ENCODE peak calls at places on chromosomes 1 and 21, in five cellular contexts. Y, I, G, U and O are unnamed samples. For H3K4me1, the result is how much of the 10 kb centered on the place peaks cover.

GRCh38 chr1:173161510-173162221 is 45.5 kb downstream of the TNFSF4 start:
- DNase-seq in Y (no peak), I (no peak), G (no peak), U (peak), O (peak)

GRCh38 chr1:173507205-173507846 is 30.2 kb downstream of the PRDX6 start:
- DNase-seq in Y (no peak), I (no peak), G (no peak), U (peak), O (peak)

GRCh38 chr21:34367320-34367935 is 3.6 kb downstream of the KCNE2 start:
- DNase-seq in Y (no peak), I (peak), G (peak), U (peak), O (peak)

GRCh38 chr1:103194060-103194459 is 85.7 kb upstream of the COL11A1 start:
- DNase-seq in Y (no peak), I (no peak), G (no peak), U (no peak), O (no peak)

GRCh38 chr1:210361665-210362064 is 33.0 kb downstream of the HHAT start:
- DNase-seq in Y (no peak), I (no peak), G (no peak), U (no peak), O (no peak)

GRCh38 chr1:8343464-8344001 is 25.6 kb downstream of the SLC45A1 start:
- DNase-seq in Y (peak), I (peak), G (peak), U (peak), O (peak)

GRCh38 chr1:199859525-199859924 is 168.0 kb upstream of the NR5A2 start:
- DNase-seq in Y (no peak), I (no peak), G (no peak), U (peak), O (peak)

GRCh38 chr1:76010802-76011201 is 63.7 kb upstream of the ST6GALNAC3 start:
- DNase-seq in Y (no peak), I (no peak), G (no peak), U (no peak), O (no peak)

GRCh38 chr1:14017531-14017961 is 317.6 kb downstream of the PRDM2 start:
- DNase-seq in Y (no peak), I (peak), G (no peak), U (peak), O (no peak)

GRCh38 chr1:71834570-71835441 is 447.5 kb downstream of the NEGR1 start:
- DNase-seq in Y (peak), I (no peak), G (no peak), U (no peak), O (no peak)

GRCh38 chr1:164748253-164748899 is 189.4 kb downstream of the PBX1 start:
- DNase-seq in Y (peak), I (no peak), G (no peak), U (peak), O (no peak)

GRCh38 chr1:150796374-150796773 is 11.7 kb downstream of the CTSK start:
- DNase-seq in Y (no peak), I (no peak), G (no peak), U (no peak), O (no peak)

GRCh38 chr1:65939187-65939586 is 146.5 kb downstream of the PDE4B start:
- DNase-seq in Y (no peak), I (no peak), G (no peak), U (no peak), O (no peak)

GRCh38 chr1:147600119-147601111 is 59.1 kb downstream of the BCL9 start:
- DNase-seq in Y (no peak), I (no peak), G (no peak), U (peak), O (no peak)

GRCh38 chr1:46516551-46516950 is 26.9 kb downstream of the DMBX1 start:
- DNase-seq in Y (no peak), I (no peak), G (no peak), U (no peak), O (no peak)

GRCh38 chr1:64756770-64757169 is 11.9 kb downstream of the RAVER2 start:
- DNase-seq in Y (no peak), I (no peak), G (no peak), U (no peak), O (no peak)

GRCh38 chr21:42939581-42940413 is 14.4 kb upstream of the ERVH48-1 start:
- DNase-seq in Y (no peak), I (peak), G (no peak), U (peak), O (peak)

GRCh38 chr1:28301368-28302174 is 27.3 kb upstream of the MED18 start:
- DNase-seq in Y (no peak), I (no peak), G (no peak), U (peak), O (no peak)

GRCh38 chr21:45592626-45593134 is 50.4 kb upstream of the SLC19A1 start:
- DNase-seq in Y (no peak), I (peak), G (no peak), U (no peak), O (no peak)

GRCh38 chr21:46515109-46515508 is 56.4 kb downstream of the DIP2A start:
- DNase-seq in Y (peak), I (no peak), G (no peak), U (no peak), O (peak)

GRCh38 chr1:54246097-54246721 is 46.2 kb downstream of the MRPL37 start:
- DNase-seq in Y (no peak), I (no peak), G (no peak), U (no peak), O (no peak)

GRCh38 chr1:177164380-177165068 is at the start of gene ASTN1:
- DNase-seq in Y (no peak), I (no peak), G (peak), U (no peak), O (no peak)

GRCh38 chr21:45723049-45723958 is 79.8 kb downstream of the PCBP3 start:
- DNase-seq in Y (no peak), I (no peak), G (no peak), U (no peak), O (no peak)

GRCh38 chr1:180252638-180253536 is 22.8 kb downstream of the LHX4 start:
- DNase-seq in Y (peak), I (peak), G (peak), U (peak), O (no peak)

GRCh38 chr21:39484711-39485264 is 33.0 kb downstream of the SH3BGR start:
- DNase-seq in Y (no peak), I (no peak), G (no peak), U (no peak), O (no peak)

GRCh38 chr1:228542981-228543380 is 55.8 kb downstream of the RNF187 start:
- DNase-seq in Y (no peak), I (peak), G (no peak), U (no peak), O (no peak)
- H3K27ac ChIP-seq in Y (no peak), I (no peak), G (no peak), U (no peak), O (no peak)

DNA sequence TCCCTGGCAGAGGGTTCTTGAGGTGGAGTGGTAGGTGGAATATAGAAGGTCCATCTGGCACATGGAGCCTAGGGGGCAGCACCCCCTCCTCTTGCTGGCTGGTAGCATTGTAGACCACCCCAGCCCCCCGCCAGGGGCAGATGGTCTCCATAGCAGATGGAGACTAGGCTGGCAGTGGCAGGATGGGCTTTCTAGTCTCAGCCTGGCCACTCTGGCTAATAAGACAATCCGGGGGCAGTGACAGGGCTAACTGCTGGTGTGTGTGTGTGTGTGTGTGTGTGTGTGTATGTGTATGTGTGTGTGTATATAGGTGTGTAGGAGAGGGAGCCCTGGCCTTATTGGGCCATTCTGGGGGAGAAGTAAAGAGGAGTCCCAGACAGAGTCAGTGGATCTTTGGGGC is 16.1 kb downstream of the UTP11 start:
- DNase-seq in Y (no peak), I (no peak), G (peak), U (no peak), O (no peak)
- H3K4me1 ChIP-seq in Y (under half), I (under half), G (under half), U (under half), O (half or more)

DNA sequence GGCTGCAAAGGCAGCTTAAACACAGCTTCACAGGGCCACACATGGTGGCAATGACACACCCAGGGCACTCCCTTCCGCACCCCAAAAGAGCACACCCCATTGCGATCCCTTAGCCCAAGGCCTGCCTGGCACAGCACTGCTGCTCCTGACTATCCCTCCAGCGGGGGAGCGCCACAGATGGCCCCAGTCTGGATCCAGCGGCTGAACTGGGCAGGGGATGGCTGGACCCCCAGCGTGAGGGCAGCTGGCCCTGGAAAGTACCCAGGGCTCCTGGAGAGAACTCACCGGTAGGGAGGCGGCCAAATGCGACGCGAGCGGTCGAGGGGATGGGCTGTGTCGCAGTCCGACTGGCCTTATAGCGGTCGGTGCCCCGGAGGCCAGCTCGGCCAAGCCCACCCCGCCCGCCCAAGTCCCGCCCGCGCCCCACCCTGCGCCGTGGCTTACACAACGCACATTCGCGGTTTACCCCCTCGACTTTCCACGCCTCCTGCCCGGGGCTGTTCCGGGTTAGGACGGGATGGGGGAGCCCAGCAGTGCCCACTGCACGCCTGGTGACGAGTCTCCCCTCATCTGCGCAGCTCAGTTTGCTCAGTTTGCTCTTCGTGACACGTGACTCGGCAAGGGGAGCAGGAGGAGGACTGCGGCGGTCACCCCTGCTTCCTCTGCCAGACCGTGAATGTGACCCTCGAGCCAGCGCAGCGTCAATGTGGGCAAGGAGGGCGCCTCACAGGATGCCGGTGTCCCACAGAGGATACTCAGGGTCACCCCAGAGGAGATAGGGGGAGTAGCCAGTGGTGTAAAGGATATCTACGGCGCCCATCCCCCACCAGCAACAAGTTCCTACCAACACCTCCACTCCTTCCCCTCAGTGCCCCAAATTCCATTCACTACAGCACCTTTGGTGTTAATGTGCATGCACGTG is at the start of gene S100A6:
- DNase-seq in Y (peak), I (peak), G (no peak), U (peak), O (peak)
- TF ChIP-seq CTCF in Y (no peak), I (no peak), G (no peak), U (no peak), O (no peak)

GRCh38 chr1:115527746-115528145 is 114.0 kb upstream of the VANGL1 start:
- DNase-seq in Y (no peak), I (no peak), G (no peak), U (no peak), O (peak)

GRCh38 chr1:115531806-115532359 is 109.9 kb upstream of the VANGL1 start:
- DNase-seq in Y (no peak), I (no peak), G (no peak), U (no peak), O (no peak)

GRCh38 chr1:115530407-115530806 is 111.4 kb upstream of the VANGL1 start:
- DNase-seq in Y (no peak), I (no peak), G (no peak), U (peak), O (no peak)

GRCh38 chr1:115526900-115527299 is 114.9 kb upstream of the VANGL1 start:
- DNase-seq in Y (no peak), I (no peak), G (no peak), U (no peak), O (no peak)

DNA sequence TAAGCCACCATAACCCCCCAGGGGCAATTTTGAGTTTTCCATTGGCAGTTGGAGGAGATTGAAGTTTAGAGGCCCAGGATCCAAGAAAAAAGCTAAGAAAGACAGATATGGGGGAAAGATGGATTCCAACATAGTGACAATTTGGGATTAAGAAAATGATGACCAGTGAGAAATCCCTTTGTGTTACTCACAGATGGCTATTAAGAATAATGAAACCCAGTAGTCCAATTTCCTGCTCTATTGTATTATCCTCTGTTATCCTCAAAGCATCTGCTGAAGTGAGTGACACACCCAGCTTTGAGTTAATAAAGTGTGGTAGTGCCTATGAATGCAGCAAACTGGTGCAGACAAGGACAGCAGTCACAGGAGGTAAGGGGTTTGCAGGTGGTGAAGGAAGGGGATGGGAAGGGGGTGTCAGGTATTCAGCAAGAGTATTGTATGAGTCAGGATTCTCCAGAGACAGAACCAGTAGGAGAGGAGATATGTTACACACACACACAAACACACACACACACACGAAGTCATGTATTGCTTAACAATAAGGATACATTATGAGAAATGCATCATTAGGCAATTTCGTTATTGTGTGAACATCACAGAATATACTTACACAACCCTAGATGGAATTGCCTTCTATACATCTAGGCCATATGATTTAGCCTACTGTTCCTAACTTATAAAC is 112.4 kb upstream of the VANGL1 start:
- DNase-seq in Y (no peak), I (no peak), G (no peak), U (no peak), O (peak)
- H3K27ac ChIP-seq in Y (no peak), I (no peak), G (no peak), U (no peak), O (no peak)